ENCODE peak calls at places on chromosomes 4 and X, in seven cellular contexts. U is stimulated activated CD4-positive, alpha-beta T cell treated with anti-CD3 and anti-CD28 coated beads, Interleukin-15, amount 100 ng/mL, for 1 hour; K is GM10248; O is CD4-positive, alpha-beta T cell; H is T-helper 2 cell; A is SJSA1; Z is ELR. J is an unnamed sample.

GRCh38 chr4:2333356-2333841 is 71.5 kb upstream of the MXD4 start:
- DNase-seq in K (peak), A (no peak), Z (no peak), U (no peak), H (no peak), O (no peak), J (no peak)

GRCh38 chr4:126213996-126214395 is 899.2 kb downstream of the FAT4 start:
- DNase-seq in H (no peak), O (no peak), U (no peak), Z (no peak), K (no peak), A (no peak), J (no peak)

GRCh38 chr4:109562457-109563237 is 2.6 kb downstream of the MCUB start:
- DNase-seq in K (no peak), U (no peak), A (no peak), H (no peak), Z (no peak), O (no peak), J (no peak)

GRCh38 chr4:20890752-20891151 is 190.5 kb downstream of the PACRGL start:
- DNase-seq in O (no peak), U (no peak), Z (peak), K (no peak), H (no peak), A (no peak), J (no peak)

GRCh38 chr4:34731045-34731444 is 1513.3 kb downstream of the ARAP2 start:
- DNase-seq in H (no peak), O (no peak), A (no peak), U (no peak), K (no peak), Z (peak), J (no peak)

GRCh38 chrX:130110379-130111219 is at the start of gene ELF4:
- DNase-seq in H (peak), Z (peak), K (peak), O (peak), A (peak), U (peak), J (peak)

GRCh38 chrX:11881485-11882170 is 123.6 kb downstream of the MSL3 start:
- DNase-seq in K (no peak), O (no peak), A (no peak), H (no peak), U (no peak), Z (no peak), J (no peak)

GRCh38 chrX:37677243-37677642 is 8.3 kb upstream of the XK start:
- DNase-seq in O (no peak), U (no peak), K (no peak), A (no peak), Z (no peak), H (no peak), J (no peak)

GRCh38 chr4:37742149-37742548 is 56.0 kb upstream of the RELL1 start:
- DNase-seq in U (no peak), A (no peak), H (no peak), K (no peak), O (no peak), Z (peak), J (no peak)

GRCh38 chrX:53262918-53263394 is 18.4 kb downstream of the IQSEC2 start:
- DNase-seq in K (no peak), Z (peak), O (no peak), A (peak), H (no peak), U (no peak), J (no peak)

GRCh38 chr4:7876096-7876993 is 63.3 kb downstream of the AFAP1 start:
- DNase-seq in U (no peak), K (no peak), O (peak), A (peak), Z (peak), H (no peak), J (peak)